ENCODE peak calls at places on chromosomes 7 and 10, in ten cellular contexts. H is LoVo; Y is esophagus squamous epithelium; D is stimulated activated CD4-positive, alpha-beta T cell treated with anti-CD3 and anti-CD28 coated beads, Interleukin-4, amount 100 ng/mL, for 4 hours; I is ELR; V is HT-29; Q is T-cell; W is IMR-90; U is SJSA1; K is cardiac muscle cell. Z is an unnamed sample.

GRCh38 chr7:131157530-131158243 is 170.0 kb upstream of the MKLN1 start:
- DNase-seq in H (no peak), Y (no peak), D (no peak), I (peak), V (no peak), Q (no peak), W (peak), U (no peak), K (peak), Z (no peak)

GRCh38 chr10:20993387-20994170 is 96.5 kb upstream of the NEBL start:
- DNase-seq in H (no peak), Y (no peak), D (no peak), I (no peak), V (no peak), Q (no peak), W (no peak), U (peak), K (no peak), Z (no peak)

GRCh38 chr7:132205515-132205914 is 370.8 kb downstream of the PLXNA4 start:
- DNase-seq in H (no peak), Y (no peak), D (no peak), I (no peak), V (no peak), Q (no peak), W (no peak), U (no peak), K (no peak), Z (no peak)

GRCh38 chr7:41467596-41467995 is 235.3 kb downstream of the INHBA start:
- DNase-seq in H (no peak), Y (no peak), D (no peak), I (no peak), V (no peak), Q (no peak), W (no peak), U (no peak), K (no peak), Z (no peak)

GRCh38 chr7:33221374-33221773 is 92.0 kb downstream of the BBS9 start:
- DNase-seq in H (no peak), Y (no peak), D (no peak), I (no peak), V (no peak), Q (no peak), W (no peak), U (no peak), K (peak), Z (no peak)

GRCh38 chr10:62177111-62177510 is 91.5 kb downstream of the RTKN2 start:
- DNase-seq in H (no peak), Y (no peak), D (no peak), I (no peak), V (no peak), Q (no peak), W (no peak), U (no peak), K (peak), Z (no peak)

GRCh38 chr7:10708447-10708846 is 265.2 kb upstream of the PHF14 start:
- DNase-seq in H (no peak), Y (no peak), D (no peak), I (peak), V (peak), Q (no peak), W (no peak), U (no peak), K (no peak), Z (peak)

GRCh38 chr10:123835575-123835974 is 56.0 kb downstream of the CPXM2 start:
- DNase-seq in H (no peak), Y (no peak), D (no peak), I (no peak), V (no peak), Q (no peak), W (no peak), U (no peak), K (no peak), Z (no peak)

GRCh38 chr7:71735961-71736556 is 604.1 kb downstream of the GALNT17 start:
- DNase-seq in H (peak), Y (no peak), D (peak), I (peak), V (peak), Q (peak), W (peak), U (peak), K (peak), Z (peak)

GRCh38 chr10:22259280-22259679 is 41.5 kb upstream of the EBLN1 start:
- DNase-seq in H (no peak), Y (no peak), D (no peak), I (peak), V (no peak), Q (no peak), W (no peak), U (no peak), K (peak), Z (no peak)

GRCh38 chr7:121002-121401 is 71.4 kb upstream of the FAM20C start:
- DNase-seq in H (no peak), Y (no peak), D (no peak), I (no peak), V (no peak), Q (no peak), W (no peak), U (no peak), K (no peak), Z (no peak)

GRCh38 chr7:21923663-21924062 is 22.0 kb downstream of the CDCA7L start:
- DNase-seq in H (peak), Y (no peak), D (no peak), I (no peak), V (peak), Q (no peak), W (peak), U (no peak), K (peak), Z (no peak)

GRCh38 chr10:90817173-90817889 is 40.5 kb downstream of the HTR7 start:
- DNase-seq in H (no peak), Y (no peak), D (no peak), I (no peak), V (no peak), Q (no peak), W (no peak), U (no peak), K (peak), Z (no peak)

GRCh38 chr10:117442944-117443676 is 67.9 kb upstream of the PDZD8 start:
- DNase-seq in H (peak), Y (no peak), D (peak), I (peak), V (peak), Q (peak), W (peak), U (peak), K (peak), Z (peak)

GRCh38 chr10:105681051-105681450 is 1040.0 kb downstream of the SORCS3 start:
- DNase-seq in H (no peak), Y (no peak), D (no peak), I (peak), V (no peak), Q (no peak), W (no peak), U (no peak), K (no peak), Z (no peak)

GRCh38 chr10:3749597-3750351 is 35.2 kb downstream of the KLF6 start:
- DNase-seq in H (no peak), Y (no peak), D (no peak), I (peak), V (peak), Q (no peak), W (peak), U (no peak), K (peak), Z (no peak)

GRCh38 chr7:24572421-24573007 is 738 bp upstream of the PALS2 start:
- DNase-seq in H (peak), Y (no peak), D (no peak), I (peak), V (peak), Q (peak), W (peak), U (no peak), K (peak), Z (no peak)

GRCh38 chr10:88899886-88900285 is 19.8 kb downstream of the STAMBPL1 start:
- DNase-seq in H (no peak), Y (no peak), D (no peak), I (no peak), V (no peak), Q (no peak), W (no peak), U (no peak), K (no peak), Z (no peak)

GRCh38 chr10:131094406-131095108 is 217.0 kb downstream of the TCERG1L start:
- DNase-seq in H (peak), Y (no peak), D (no peak), I (no peak), V (peak), Q (no peak), W (no peak), U (no peak), K (peak), Z (no peak)

GRCh38 chr7:23298141-23298851 is 843 bp upstream of the MALSU1 start:
- DNase-seq in H (peak), Y (no peak), D (no peak), I (peak), V (no peak), Q (no peak), W (peak), U (no peak), K (peak), Z (peak)

GRCh38 chr7:152414779-152415178 is 21.0 kb downstream of the KMT2C start:
- DNase-seq in H (no peak), Y (no peak), D (no peak), I (no peak), V (no peak), Q (no peak), W (no peak), U (no peak), K (no peak), Z (no peak)

GRCh38 chr7:129356176-129356575 is 78.1 kb upstream of the STRIP2 start:
- DNase-seq in H (no peak), Y (no peak), D (no peak), I (no peak), V (no peak), Q (no peak), W (no peak), U (no peak), K (no peak), Z (no peak)

GRCh38 chr7:112157072-112157471 is 49.1 kb downstream of the DOCK4 start:
- DNase-seq in H (no peak), Y (no peak), D (no peak), I (peak), V (peak), Q (no peak), W (peak), U (no peak), K (peak), Z (peak)

GRCh38 chr7:50146692-50147091 is 53.6 kb upstream of the ZPBP start:
- DNase-seq in H (no peak), Y (no peak), D (no peak), I (no peak), V (no peak), Q (no peak), W (no peak), U (no peak), K (no peak), Z (no peak)

GRCh38 chr10:73892314-73893080 is 18.1 kb upstream of the CAMK2G start:
- DNase-seq in H (no peak), Y (no peak), D (no peak), I (peak), V (no peak), Q (no peak), W (peak), U (peak), K (peak), Z (no peak)

GRCh38 chr10:73908853-73909611 is 1.9 kb upstream of the PLAU start:
- DNase-seq in H (no peak), Y (no peak), D (peak), I (peak), V (no peak), Q (peak), W (peak), U (peak), K (peak), Z (peak)

GRCh38 chr10:106268000-106268399 is 896.5 kb downstream of the SORCS1 start:
- DNase-seq in H (no peak), Y (no peak), D (no peak), I (no peak), V (no peak), Q (no peak), W (no peak), U (no peak), K (no peak), Z (no peak)

GRCh38 chr7:11228515-11228914 is 254.8 kb downstream of the PHF14 start:
- DNase-seq in H (no peak), Y (no peak), D (no peak), I (no peak), V (no peak), Q (no peak), W (no peak), U (no peak), K (peak), Z (no peak)

GRCh38 chr7:16129431-16130126 is 291.8 kb downstream of the CRPPA start:
- DNase-seq in H (peak), Y (no peak), D (no peak), I (peak), V (no peak), Q (no peak), W (peak), U (no peak), K (peak), Z (no peak)

GRCh38 chr10:77355844-77356243 is 281.8 kb downstream of the KCNMA1 start:
- DNase-seq in H (no peak), Y (no peak), D (no peak), I (peak), V (no peak), Q (no peak), W (peak), U (no peak), K (peak), Z (no peak)

GRCh38 chr10:126171555-126171954 is 216.7 kb downstream of the ADAM12 start:
- DNase-seq in H (no peak), Y (no peak), D (no peak), I (peak), V (no peak), Q (no peak), W (peak), U (no peak), K (peak), Z (no peak)

GRCh38 chr10:17335065-17335464 is 107.0 kb downstream of the VIM start:
- DNase-seq in H (no peak), Y (no peak), D (no peak), I (peak), V (no peak), Q (no peak), W (peak), U (no peak), K (peak), Z (no peak)

GRCh38 chr10:13528138-13528874 is 508 bp downstream of the BEND7 start:
- DNase-seq in H (peak), Y (no peak), D (no peak), I (peak), V (no peak), Q (no peak), W (no peak), U (no peak), K (peak), Z (no peak)

GRCh38 chr10:124686707-124687376 is 57.3 kb downstream of the FAM53B start:
- DNase-seq in H (no peak), Y (no peak), D (no peak), I (no peak), V (no peak), Q (no peak), W (no peak), U (no peak), K (no peak), Z (no peak)

Z was measured in SW 1271.